ENCODE peak calls at places on chromosomes 2 and 18, in eight cellular contexts. H, L, Y, S, B, Z, M and E are unnamed samples.

GRCh38 chr2:192230864-192231453 is 36.2 kb upstream of the TMEFF2 start:
- DNase-seq in H (no peak), L (no peak), Y (peak), S (peak), B (no peak), Z (no peak), M (no peak), E (no peak)

GRCh38 chr2:127081826-127082633 is 24.9 kb downstream of the BIN1 start:
- DNase-seq in H (no peak), L (no peak), Y (no peak), S (no peak), B (no peak), Z (no peak), M (no peak), E (no peak)

GRCh38 chr2:36834721-36835120 is 131.6 kb downstream of the STRN start:
- DNase-seq in H (no peak), L (no peak), Y (no peak), S (no peak), B (no peak), Z (no peak), M (no peak), E (no peak)

GRCh38 chr18:22817844-22818243 is 115.3 kb upstream of the RBBP8 start:
- DNase-seq in H (no peak), L (no peak), Y (no peak), S (no peak), B (no peak), Z (no peak), M (no peak), E (no peak)

GRCh38 chr2:20173496-20174402 is 51.2 kb downstream of the SDC1 start:
- DNase-seq in H (no peak), L (peak), Y (no peak), S (no peak), B (no peak), Z (no peak), M (no peak), E (no peak)

GRCh38 chr2:127220102-127220806 is at the start of gene CYP27C1:
- DNase-seq in H (peak), L (no peak), Y (no peak), S (peak), B (no peak), Z (peak), M (no peak), E (no peak)

GRCh38 chr2:98898423-98898841 is 37.6 kb downstream of the CRACDL start:
- DNase-seq in H (no peak), L (no peak), Y (no peak), S (no peak), B (no peak), Z (peak), M (no peak), E (no peak)

GRCh38 chr18:62379051-62379450 is 53.9 kb downstream of the TNFRSF11A start:
- DNase-seq in H (no peak), L (no peak), Y (no peak), S (no peak), B (no peak), Z (no peak), M (no peak), E (no peak)

GRCh38 chr18:44945847-44946490 is 265.3 kb downstream of the SETBP1 start:
- DNase-seq in H (no peak), L (no peak), Y (peak), S (peak), B (no peak), Z (peak), M (no peak), E (no peak)

GRCh38 chr2:134145519-134145918 is 108.4 kb upstream of the MGAT5 start:
- DNase-seq in H (no peak), L (no peak), Y (no peak), S (no peak), B (no peak), Z (no peak), M (no peak), E (no peak)

GRCh38 chr2:9310390-9310789 is 103.8 kb downstream of the ASAP2 start:
- DNase-seq in H (no peak), L (peak), Y (no peak), S (no peak), B (peak), Z (no peak), M (peak), E (no peak)

GRCh38 chr2:233240897-233241296 is 10.6 kb upstream of the ATG16L1 start:
- DNase-seq in H (no peak), L (no peak), Y (no peak), S (no peak), B (no peak), Z (no peak), M (no peak), E (no peak)

GRCh38 chr18:41449612-41450011 is 505.4 kb upstream of the PIK3C3 start:
- DNase-seq in H (no peak), L (no peak), Y (no peak), S (no peak), B (no peak), Z (no peak), M (no peak), E (no peak)

GRCh38 chr2:137161250-137161649 is 395.9 kb downstream of the THSD7B start:
- DNase-seq in H (no peak), L (no peak), Y (no peak), S (no peak), B (no peak), Z (no peak), M (no peak), E (no peak)

GRCh38 chr2:239828192-239828972 is 196.8 kb downstream of the NDUFA10 start:
- DNase-seq in H (no peak), L (peak), Y (no peak), S (no peak), B (no peak), Z (peak), M (no peak), E (no peak)

GRCh38 chr2:20551945-20552328 is 99.0 kb downstream of the HS1BP3 start:
- DNase-seq in H (no peak), L (no peak), Y (no peak), S (no peak), B (no peak), Z (no peak), M (no peak), E (no peak)

GRCh38 chr2:191597186-191597751 is 80.7 kb upstream of the NABP1 start:
- DNase-seq in H (no peak), L (no peak), Y (peak), S (no peak), B (no peak), Z (no peak), M (no peak), E (no peak)

GRCh38 chr2:240913810-240914644 is 7.9 kb downstream of the CROCC2 start:
- DNase-seq in H (peak), L (no peak), Y (peak), S (peak), B (peak), Z (peak), M (peak), E (no peak)

GRCh38 chr2:235378261-235378660 is 115.6 kb upstream of the AGAP1 start:
- DNase-seq in H (no peak), L (no peak), Y (no peak), S (no peak), B (no peak), Z (no peak), M (no peak), E (no peak)

GRCh38 chr2:138381373-138381772 is 120.2 kb upstream of the SPOPL start:
- DNase-seq in H (no peak), L (no peak), Y (no peak), S (no peak), B (no peak), Z (no peak), M (no peak), E (no peak)

GRCh38 chr2:150085478-150085877 is 402.0 kb downstream of the RND3 start:
- DNase-seq in H (no peak), L (no peak), Y (no peak), S (no peak), B (no peak), Z (no peak), M (no peak), E (no peak)

GRCh38 chr18:12679183-12679786 is 21.4 kb upstream of the SPIRE1 start:
- DNase-seq in H (no peak), L (no peak), Y (no peak), S (no peak), B (peak), Z (no peak), M (peak), E (no peak)

GRCh38 chr2:120435671-120436459 is 89.9 kb downstream of the INHBB start:
- DNase-seq in H (no peak), L (peak), Y (no peak), S (no peak), B (no peak), Z (no peak), M (no peak), E (no peak)

GRCh38 chr2:102061962-102062795 is 70.4 kb downstream of the IL1R2 start:
- DNase-seq in H (no peak), L (no peak), Y (no peak), S (no peak), B (no peak), Z (no peak), M (no peak), E (no peak)

GRCh38 chr2:45274190-45274926 is 265.1 kb upstream of the SIX2 start:
- DNase-seq in H (no peak), L (no peak), Y (peak), S (peak), B (no peak), Z (no peak), M (no peak), E (no peak)

GRCh38 chr2:217223222-217223930 is 363.5 kb upstream of the TNP1 start:
- DNase-seq in H (no peak), L (no peak), Y (no peak), S (no peak), B (peak), Z (no peak), M (no peak), E (no peak)

GRCh38 chr2:24898122-24899109 is 21.6 kb downstream of the ADCY3 start:
- DNase-seq in H (no peak), L (no peak), Y (no peak), S (no peak), B (no peak), Z (no peak), M (no peak), E (no peak)

GRCh38 chr2:222523783-222524544 is 99.6 kb downstream of the SGPP2 start:
- DNase-seq in H (no peak), L (no peak), Y (no peak), S (no peak), B (no peak), Z (no peak), M (no peak), E (no peak)

GRCh38 chr2:27915874-27916273 is 25.3 kb downstream of the BABAM2 start:
- DNase-seq in H (no peak), L (no peak), Y (no peak), S (no peak), B (no peak), Z (peak), M (no peak), E (no peak)

GRCh38 chr2:217412721-217413120 is 552.9 kb upstream of the TNP1 start:
- DNase-seq in H (no peak), L (no peak), Y (no peak), S (no peak), B (no peak), Z (no peak), M (no peak), E (no peak)

GRCh38 chr2:239514753-239515152 is 113.9 kb upstream of the HDAC4 start:
- DNase-seq in H (no peak), L (no peak), Y (no peak), S (no peak), B (no peak), Z (no peak), M (no peak), E (no peak)